ENCODE peak calls at places on chromosome 5, in five cellular contexts. One of them, this sample, is unnamed.

GRCh38 chr5:172903790-172904189 is 55.4 kb upstream of the RPL26L1 start:
- DNase-seq in T-helper 1 cell: no peak
- DNase-seq in cardiac fibroblast: peak
- DNase-seq in HTR-8/SVneo: peak
- DNase-seq in SJCRH30: peak
- DNase-seq in this sample: peak

GRCh38 chr5:93433422-93433821 is 147.6 kb downstream of the NR2F1-AS1 start:
- DNase-seq in HTR-8/SVneo: no peak
- DNase-seq in SJCRH30: no peak
- DNase-seq in T-helper 1 cell: no peak
- DNase-seq in cardiac fibroblast: peak
- DNase-seq in this sample: no peak

GRCh38 chr5:10590226-10591047 is 26.6 kb downstream of the ANKRD33B start:
- DNase-seq in cardiac fibroblast: peak
- DNase-seq in SJCRH30: peak
- DNase-seq in HTR-8/SVneo: peak
- DNase-seq in T-helper 1 cell: no peak
- DNase-seq in this sample: no peak

GRCh38 chr5:148828461-148829247 is 2.2 kb downstream of the ADRB2 start:
- DNase-seq in HTR-8/SVneo: no peak
- DNase-seq in T-helper 1 cell: no peak
- DNase-seq in SJCRH30: peak
- DNase-seq in cardiac fibroblast: no peak
- DNase-seq in this sample: no peak

GRCh38 chr5:119179857-119180641 is 109.2 kb downstream of the DMXL1 start:
- DNase-seq in HTR-8/SVneo: peak
- DNase-seq in SJCRH30: peak
- DNase-seq in cardiac fibroblast: no peak
- DNase-seq in T-helper 1 cell: no peak
- DNase-seq in this sample: no peak

GRCh38 chr5:169906745-169907649 is 73.3 kb downstream of the INSYN2B start:
- DNase-seq in T-helper 1 cell: no peak
- DNase-seq in HTR-8/SVneo: no peak
- DNase-seq in SJCRH30: no peak
- DNase-seq in cardiac fibroblast: peak
- DNase-seq in this sample: no peak

GRCh38 chr5:78361226-78361993 is 993 bp downstream of the SCAMP1 start:
- DNase-seq in SJCRH30: peak
- DNase-seq in HTR-8/SVneo: peak
- DNase-seq in T-helper 1 cell: no peak
- DNase-seq in cardiac fibroblast: peak
- DNase-seq in this sample: peak

GRCh38 chr5:64839936-64840335 is 71.2 kb downstream of the CWC27 start:
- DNase-seq in SJCRH30: no peak
- DNase-seq in T-helper 1 cell: no peak
- DNase-seq in cardiac fibroblast: peak
- DNase-seq in HTR-8/SVneo: no peak
- DNase-seq in this sample: no peak

GRCh38 chr5:91851670-91852069 is 468.6 kb upstream of the ARRDC3 start:
- DNase-seq in HTR-8/SVneo: no peak
- DNase-seq in cardiac fibroblast: no peak
- DNase-seq in SJCRH30: no peak
- DNase-seq in T-helper 1 cell: no peak
- DNase-seq in this sample: no peak

GRCh38 chr5:2165991-2166978 is 283.6 kb upstream of the IRX4 start:
- DNase-seq in HTR-8/SVneo: no peak
- DNase-seq in T-helper 1 cell: no peak
- DNase-seq in SJCRH30: no peak
- DNase-seq in cardiac fibroblast: no peak
- DNase-seq in this sample: no peak

GRCh38 chr5:109936996-109937395 is 247.3 kb downstream of the MAN2A1 start:
- DNase-seq in cardiac fibroblast: no peak
- DNase-seq in SJCRH30: no peak
- DNase-seq in T-helper 1 cell: no peak
- DNase-seq in HTR-8/SVneo: no peak
- DNase-seq in this sample: no peak

GRCh38 chr5:74342189-74342588 is 298.3 kb downstream of the ENC1 start:
- DNase-seq in HTR-8/SVneo: no peak
- DNase-seq in cardiac fibroblast: no peak
- DNase-seq in SJCRH30: no peak
- DNase-seq in T-helper 1 cell: no peak
- DNase-seq in this sample: no peak

GRCh38 chr5:76737846-76738245 is 21.9 kb downstream of the F2R start:
- DNase-seq in cardiac fibroblast: no peak
- DNase-seq in HTR-8/SVneo: no peak
- DNase-seq in SJCRH30: no peak
- DNase-seq in T-helper 1 cell: no peak
- DNase-seq in this sample: no peak

GRCh38 chr5:35856186-35857003 is at the start of gene IL7R:
- DNase-seq in SJCRH30: no peak
- DNase-seq in cardiac fibroblast: no peak
- DNase-seq in T-helper 1 cell: no peak
- DNase-seq in HTR-8/SVneo: no peak
- DNase-seq in this sample: peak

GRCh38 chr5:141245250-141245717 is at the start of gene PCDHB15:
- DNase-seq in T-helper 1 cell: no peak
- DNase-seq in cardiac fibroblast: peak
- DNase-seq in HTR-8/SVneo: no peak
- DNase-seq in SJCRH30: no peak
- DNase-seq in this sample: no peak

GRCh38 chr5:30539004-30539634 is 654.4 kb upstream of the CDH6 start:
- DNase-seq in HTR-8/SVneo: no peak
- DNase-seq in cardiac fibroblast: peak
- DNase-seq in T-helper 1 cell: no peak
- DNase-seq in SJCRH30: peak
- DNase-seq in this sample: no peak

GRCh38 chr5:138953370-138954256 is 78.5 kb upstream of the LRRTM2 start:
- DNase-seq in T-helper 1 cell: no peak
- DNase-seq in cardiac fibroblast: peak
- DNase-seq in HTR-8/SVneo: no peak
- DNase-seq in SJCRH30: peak
- DNase-seq in this sample: peak

GRCh38 chr5:56259002-56259511 is 25.9 kb upstream of the ANKRD55 start:
- DNase-seq in cardiac fibroblast: peak
- DNase-seq in T-helper 1 cell: no peak
- DNase-seq in SJCRH30: no peak
- DNase-seq in HTR-8/SVneo: peak
- DNase-seq in this sample: peak

GRCh38 chr5:143142596-143143435 is 260.7 kb downstream of the NR3C1 start:
- DNase-seq in HTR-8/SVneo: peak
- DNase-seq in cardiac fibroblast: peak
- DNase-seq in SJCRH30: no peak
- DNase-seq in T-helper 1 cell: no peak
- DNase-seq in this sample: no peak

GRCh38 chr5:141877478-141878185 is 578 bp downstream of the PCDH1 start:
- DNase-seq in cardiac fibroblast: no peak
- DNase-seq in HTR-8/SVneo: no peak
- DNase-seq in SJCRH30: no peak
- DNase-seq in T-helper 1 cell: no peak
- DNase-seq in this sample: no peak

GRCh38 chr5:116380615-116381014 is 194.0 kb downstream of the SEMA6A start:
- DNase-seq in cardiac fibroblast: no peak
- DNase-seq in SJCRH30: peak
- DNase-seq in T-helper 1 cell: no peak
- DNase-seq in HTR-8/SVneo: no peak
- DNase-seq in this sample: no peak

GRCh38 chr5:14342306-14342705 is 199.2 kb downstream of the TRIO start:
- DNase-seq in cardiac fibroblast: no peak
- DNase-seq in HTR-8/SVneo: no peak
- DNase-seq in SJCRH30: no peak
- DNase-seq in T-helper 1 cell: no peak
- DNase-seq in this sample: peak

GRCh38 chr5:6704361-6704851 is 8.8 kb upstream of the TENT4A start:
- DNase-seq in SJCRH30: peak
- DNase-seq in cardiac fibroblast: peak
- DNase-seq in HTR-8/SVneo: no peak
- DNase-seq in T-helper 1 cell: no peak
- DNase-seq in this sample: no peak

GRCh38 chr5:68368280-68368679 is 152.7 kb downstream of the PIK3R1 start:
- DNase-seq in SJCRH30: no peak
- DNase-seq in cardiac fibroblast: no peak
- DNase-seq in T-helper 1 cell: no peak
- DNase-seq in HTR-8/SVneo: no peak
- DNase-seq in this sample: no peak

GRCh38 chr5:78648359-78649219 is at the start of gene LHFPL2:
- DNase-seq in T-helper 1 cell: no peak
- DNase-seq in HTR-8/SVneo: peak
- DNase-seq in cardiac fibroblast: peak
- DNase-seq in SJCRH30: peak
- DNase-seq in this sample: no peak

GRCh38 chr5:14364576-14365472 is 216.8 kb upstream of the OTULINL start:
- DNase-seq in SJCRH30: no peak
- DNase-seq in T-helper 1 cell: no peak
- DNase-seq in HTR-8/SVneo: peak
- DNase-seq in cardiac fibroblast: no peak
- DNase-seq in this sample: no peak